ENCODE peak calls at places on chromosomes 6 and 20, in seven cellular contexts. S is HepG2, K is endothelial cell of umbilical vein, O is GM12878, F is H1, H is A549, D is HCT116. M is an unnamed sample.

GRCh38 chr6:142647436-142648389 is 297.3 kb downstream of the HIVEP2 start:
- DNase-seq in S (peak), F (no peak), D (no peak), O (no peak), K (no peak), H (no peak), M (no peak)

GRCh38 chr6:115591973-115592486 is 468.7 kb downstream of the FRK start:
- DNase-seq in O (no peak), K (no peak), H (no peak), D (no peak), S (no peak), F (no peak), M (no peak)

GRCh38 chr20:37524859-37525708 is 2.6 kb downstream of the BLCAP start:
- DNase-seq in H (no peak), D (no peak), O (no peak), F (no peak), S (no peak), K (no peak), M (no peak)

GRCh38 chr6:63802606-63803206 is 167.1 kb downstream of the PHF3 start:
- DNase-seq in S (peak), O (no peak), K (peak), F (no peak), H (no peak), D (no peak), M (peak)

GRCh38 chr6:70124882-70125535 is 177.9 kb downstream of the COL9A1 start:
- DNase-seq in F (no peak), S (no peak), H (no peak), O (no peak), D (no peak), K (no peak), M (peak)

GRCh38 chr20:53660947-53661381 is 67.3 kb upstream of the ZNF217 start:
- DNase-seq in H (no peak), K (no peak), S (no peak), D (no peak), O (no peak), F (no peak), M (no peak)

GRCh38 chr6:39266375-39266774 is 37.1 kb upstream of the KCNK5 start:
- DNase-seq in O (no peak), S (no peak), H (no peak), F (no peak), D (no peak), K (no peak), M (no peak)

GRCh38 chr6:127786109-127786508 is 114.7 kb downstream of the THEMIS start:
- DNase-seq in F (no peak), O (no peak), D (no peak), S (no peak), H (no peak), K (no peak), M (no peak)

GRCh38 chr6:72500669-72501068 is 121.2 kb upstream of the KCNQ5 start:
- DNase-seq in O (no peak), D (no peak), K (no peak), H (no peak), F (no peak), S (no peak), M (no peak)

GRCh38 chr6:170445487-170445886 is 107.6 kb downstream of the PSMB1 start:
- DNase-seq in O (no peak), D (no peak), S (no peak), F (no peak), H (no peak), K (no peak), M (peak)

GRCh38 chr6:113860165-113860955 is 3.2 kb downstream of the MARCKS start:
- DNase-seq in K (peak), F (no peak), H (no peak), D (no peak), O (no peak), S (peak), M (no peak)

GRCh38 chr6:22078802-22079545 is 217.9 kb downstream of the PRL start:
- DNase-seq in F (peak), H (no peak), K (no peak), S (no peak), D (no peak), O (no peak), M (no peak)

GRCh38 chr20:44457016-44457415 is 18.7 kb upstream of the TTPAL start:
- DNase-seq in D (no peak), F (no peak), K (no peak), O (no peak), H (no peak), S (no peak), M (no peak)

GRCh38 chr20:61757678-61758555 is 307.8 kb downstream of the TAF4 start:
- DNase-seq in K (no peak), F (no peak), H (no peak), S (no peak), D (no peak), O (no peak), M (no peak)

GRCh38 chr20:52150440-52151258 is 40.9 kb downstream of the ZFP64 start:
- DNase-seq in K (peak), S (peak), O (peak), H (peak), F (no peak), D (peak), M (peak)

DNA sequence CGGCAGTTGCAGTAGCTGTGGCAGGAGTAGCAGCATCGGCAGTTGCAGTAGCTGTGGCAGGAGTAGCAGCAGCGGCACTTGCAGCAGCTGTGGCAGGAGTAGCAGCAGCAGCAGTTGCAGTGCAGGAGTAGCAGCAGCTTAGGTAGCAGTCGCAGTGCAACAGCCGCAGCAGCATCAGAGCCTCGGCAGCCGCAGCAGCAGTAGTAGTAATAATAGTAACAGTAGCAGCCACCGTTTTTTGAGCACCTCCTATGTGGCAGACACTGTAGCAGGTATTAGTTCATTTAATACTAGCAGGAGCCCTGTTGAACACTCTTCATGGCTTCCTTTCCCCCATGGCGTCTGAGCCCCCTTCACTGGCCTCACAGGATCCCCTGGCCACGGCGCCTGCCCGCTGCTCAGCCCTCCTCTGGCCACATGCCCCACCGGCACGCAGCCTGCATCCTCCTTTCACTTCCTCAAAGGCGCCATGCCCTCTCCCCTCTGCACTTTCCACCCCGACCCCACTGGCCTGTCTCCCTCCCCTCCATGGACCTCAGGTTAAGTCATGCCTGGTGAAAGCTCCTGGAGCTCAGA is 19.1 kb upstream of the IRF4 start:
- DNase-seq in K (no peak), O (no peak), H (no peak), F (no peak), D (no peak), S (no peak), M (peak)
- TF ChIP-seq MAX in K (no peak), O (no peak), H (no peak), F (no peak), D (no peak), S (no peak), M (no peak)

GRCh38 chr6:44311767-44312166 is 1.4 kb downstream of the AARS2 start:
- DNase-seq in H (no peak), K (no peak), D (no peak), O (no peak), S (no peak), F (no peak), M (no peak)

GRCh38 chr6:44315506-44315905 is 2.4 kb upstream of the AARS2 start:
- DNase-seq in D (no peak), H (no peak), F (no peak), K (no peak), O (no peak), S (no peak), M (no peak)

GRCh38 chr6:44310241-44310640 is 2.9 kb downstream of the AARS2 start:
- DNase-seq in K (no peak), O (no peak), D (no peak), F (no peak), H (no peak), S (no peak), M (no peak)

GRCh38 chr6:44311304-44311703 is 1.8 kb downstream of the AARS2 start:
- DNase-seq in D (no peak), O (no peak), F (no peak), K (no peak), H (no peak), S (no peak), M (no peak)

GRCh38 chr6:44312901-44313788 is at the start of gene AARS2:
- DNase-seq in D (peak), F (peak), S (peak), K (peak), H (peak), O (peak), M (peak)
- TF ChIP-seq POLR2A in D (peak), F (peak), S (peak), K (peak), H (peak), O (peak), M (peak)

GRCh38 chr20:3071266-3071609 is 182 bp upstream of the OXT start:
- DNase-seq in H (no peak), S (no peak), D (no peak), K (no peak), F (no peak), O (no peak), M (no peak)

GRCh38 chr20:3074812-3075211 is 3.4 kb downstream of the OXT start:
- DNase-seq in S (no peak), H (no peak), K (no peak), O (no peak), F (no peak), D (no peak), M (no peak)

GRCh38 chr20:3071610-3072529 is at the start of gene OXT:
- DNase-seq in H (no peak), K (peak), O (no peak), F (peak), S (no peak), D (no peak), M (no peak)

GRCh38 chr20:3068986-3069900 is 2.2 kb upstream of the OXT start:
- DNase-seq in K (no peak), F (no peak), O (no peak), S (peak), D (no peak), H (no peak), M (peak)

DNA sequence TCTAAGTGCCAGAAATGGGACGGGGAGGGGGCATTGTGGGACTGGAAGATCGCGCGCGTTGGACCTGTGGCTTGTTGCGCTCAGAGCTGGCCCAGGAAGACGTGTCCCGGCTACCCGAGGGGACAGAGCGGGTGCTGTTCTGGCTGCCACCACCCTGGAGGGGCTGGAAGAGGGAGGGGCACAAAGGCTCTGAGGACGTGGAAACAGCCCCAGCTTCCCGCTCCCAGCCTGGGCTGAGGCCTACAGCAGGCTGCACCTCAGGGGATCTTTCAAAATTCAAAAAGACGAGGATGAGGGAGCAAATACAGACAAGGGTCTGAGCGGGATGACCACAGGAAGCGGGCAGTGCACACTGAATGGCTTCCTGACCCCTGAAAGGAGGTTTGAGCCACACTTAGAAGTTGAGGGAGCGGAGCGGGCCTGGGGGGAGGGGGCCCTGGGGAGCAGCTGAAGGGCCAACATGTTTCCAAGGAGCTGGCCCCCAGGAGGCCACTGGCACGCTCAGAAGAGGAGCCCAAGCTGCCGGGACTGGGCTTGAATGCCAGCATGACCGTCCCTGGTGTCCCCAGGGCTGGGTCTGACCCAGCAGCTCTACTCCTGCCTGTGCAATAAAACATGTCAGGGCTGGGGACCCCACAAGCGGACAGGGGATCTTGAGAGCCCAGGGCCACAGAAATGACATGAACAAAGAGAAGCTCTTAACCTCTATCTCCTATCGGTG is 1.3 kb downstream of the OXT start:
- DNase-seq in O (no peak), K (no peak), S (no peak), D (no peak), H (no peak), F (no peak), M (no peak)
- H3K4me3 ChIP-seq in O (no peak), K (no peak), S (no peak), D (no peak), H (no peak), F (peak), M (no peak)

GRCh38 chr6:31068738-31069340 is 43.5 kb downstream of the C6orf15 start:
- DNase-seq in K (peak), H (peak), F (peak), D (peak), O (no peak), S (peak), M (peak)

GRCh38 chr6:31065556-31065955 is 46.8 kb downstream of the C6orf15 start:
- DNase-seq in S (no peak), H (no peak), D (no peak), O (no peak), F (no peak), K (no peak), M (no peak)

GRCh38 chr6:31063906-31064435 is 48.4 kb downstream of the C6orf15 start:
- DNase-seq in D (no peak), S (no peak), K (no peak), F (no peak), O (no peak), H (no peak), M (no peak)

GRCh38 chr6:31070711-31071197 is 41.6 kb downstream of the C6orf15 start:
- DNase-seq in D (peak), H (peak), O (no peak), S (peak), F (peak), K (peak), M (peak)

GRCh38 chr6:31067881-31068737 is 44.3 kb downstream of the C6orf15 start:
- DNase-seq in F (no peak), H (no peak), S (no peak), O (no peak), K (no peak), D (no peak), M (no peak)
- TF ChIP-seq MAX in F (no peak), H (no peak), S (no peak), O (no peak), K (no peak), D (no peak), M (no peak)

DNA sequence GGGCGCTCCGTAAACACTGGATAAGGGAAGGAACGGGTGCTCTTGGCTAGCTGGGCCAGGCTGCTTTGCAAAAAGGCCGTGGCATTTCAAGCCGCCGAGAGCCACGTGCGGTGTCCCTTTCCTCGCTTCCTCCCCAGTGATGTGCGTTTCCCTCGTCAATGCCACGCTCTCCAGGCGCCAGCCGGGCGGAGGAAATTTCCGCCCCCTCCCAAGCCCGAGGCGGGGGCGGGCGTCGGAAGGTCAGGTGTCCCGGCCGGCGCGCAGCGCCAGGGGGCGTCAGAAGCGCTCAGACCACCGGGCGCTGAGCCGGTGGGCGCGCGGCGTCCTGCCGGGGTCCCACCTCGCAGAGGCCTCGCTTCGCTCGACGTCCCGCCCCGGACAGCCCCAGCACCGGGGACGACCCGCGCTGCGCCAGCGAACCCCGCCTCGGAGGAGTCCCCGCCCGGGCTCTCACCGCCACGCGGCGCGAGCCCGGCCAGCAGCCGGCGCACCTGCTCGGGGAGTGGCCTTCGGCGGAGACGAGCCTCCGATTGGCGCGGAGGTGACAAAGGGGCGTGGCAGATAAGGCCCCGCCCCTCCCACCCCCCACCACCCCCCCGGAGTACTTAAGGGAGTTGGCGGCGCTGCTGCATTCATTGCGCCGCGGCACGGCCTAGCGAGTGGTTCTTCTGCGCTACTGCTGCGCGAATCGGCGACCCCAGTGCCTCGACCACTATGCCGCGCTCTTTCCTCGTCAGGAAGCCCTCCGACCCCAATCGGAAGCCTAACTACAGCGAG is at the start of gene SNAI1:
- DNase-seq in H (peak), F (peak), S (peak), D (peak), O (peak), K (peak), M (peak)
- TF ChIP-seq POLR2A in H (peak), F (peak), S (peak), D (peak), O (peak), K (peak), M (no peak)

GRCh38 chr6:83067448-83068413 is at the start of gene DOP1A:
- DNase-seq in D (peak), H (peak), S (peak), K (peak), O (peak), F (peak), M (peak)

GRCh38 chr6:83068628-83069027 is 1.2 kb downstream of the DOP1A start:
- DNase-seq in K (no peak), S (no peak), H (no peak), D (no peak), O (no peak), F (no peak), M (no peak)

GRCh38 chr6:83071023-83071422 is 3.6 kb downstream of the DOP1A start:
- DNase-seq in D (no peak), H (no peak), S (no peak), O (peak), K (peak), F (no peak), M (peak)

GRCh38 chr6:83071707-83072106 is 4.2 kb downstream of the DOP1A start:
- DNase-seq in O (no peak), K (no peak), H (no peak), D (no peak), F (no peak), S (no peak), M (no peak)

GRCh38 chr6:83069633-83070032 is 2.2 kb downstream of the DOP1A start:
- DNase-seq in O (no peak), F (no peak), D (no peak), H (no peak), S (no peak), K (no peak), M (no peak)
- H3K4me3 ChIP-seq in O (no peak), F (peak), D (no peak), H (no peak), S (no peak), K (no peak), M (no peak)

GRCh38 chr20:35741892-35742740 is at the start of gene RBM39:
- DNase-seq in S (peak), H (peak), K (peak), O (peak), D (peak), F (peak), M (peak)
- TF ChIP-seq MAX in S (peak), H (peak), K (peak), O (peak), D (peak), F (peak), M (peak)

GRCh38 chr20:62928246-62928939 is 2.1 kb upstream of the DIDO1 start:
- DNase-seq in K (peak), F (no peak), O (no peak), D (no peak), H (no peak), S (no peak), M (no peak)

GRCh38 chr20:62927128-62927705 is 912 bp upstream of the DIDO1 start:
- DNase-seq in F (no peak), H (no peak), K (no peak), S (peak), D (no peak), O (no peak), M (no peak)

GRCh38 chr20:62924567-62925419 is 1.5 kb downstream of the DIDO1 start:
- DNase-seq in H (no peak), O (no peak), S (peak), D (no peak), F (no peak), K (peak), M (peak)

GRCh38 chr20:62925420-62926228 is 681 bp downstream of the DIDO1 start:
- DNase-seq in K (no peak), F (no peak), D (no peak), H (no peak), S (no peak), O (no peak), M (peak)

GRCh38 chr20:62926229-62927127 is at the start of gene DIDO1:
- DNase-seq in S (peak), K (peak), F (peak), H (peak), O (peak), D (peak), M (peak)
- TF ChIP-seq POLR2A in S (peak), K (no peak), F (peak), H (no peak), O (peak), D (peak), M (peak)

DNA sequence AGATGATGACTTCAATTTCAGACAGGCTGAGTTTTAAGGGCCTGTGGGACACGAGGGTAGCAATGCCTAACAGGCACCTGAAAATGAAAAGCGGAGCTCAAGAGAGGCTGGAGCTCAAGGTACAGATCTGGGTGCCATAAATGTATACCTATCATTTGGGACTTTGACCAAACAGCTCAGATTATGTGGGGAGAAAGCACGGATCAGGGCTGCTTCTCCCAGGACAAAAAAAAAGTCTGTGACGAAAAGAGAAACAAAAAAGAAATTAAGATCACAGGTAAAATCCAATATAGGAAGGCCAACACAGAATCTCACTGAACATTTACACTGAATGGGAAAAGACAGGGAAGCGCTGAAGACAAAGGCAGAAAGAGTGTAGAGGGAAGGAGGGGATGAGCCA is 1.9 kb downstream of the PRELID3B start:
- DNase-seq in H (no peak), K (no peak), D (no peak), O (no peak), S (no peak), F (no peak), M (no peak)
- H3K4me3 ChIP-seq in H (peak), K (no peak), D (no peak), O (peak), S (no peak), F (no peak), M (peak)

M was measured in NB4.